ENCODE peak calls at places on chromosome 6, in seven cellular contexts. E, Z, C, W, M, I and A are unnamed samples.

GRCh38 chr6:131073577-131073976 is 10.5 kb upstream of the EPB41L2 start:
- DNase-seq in E (no peak), Z (no peak), C (no peak), W (no peak), M (no peak), I (no peak), A (no peak)

GRCh38 chr6:113967777-113968176 is 3.2 kb downstream of the HDAC2 start:
- DNase-seq in E (no peak), Z (no peak), C (no peak), W (no peak), M (no peak), I (no peak), A (no peak)

GRCh38 chr6:10300071-10300470 is 114.8 kb downstream of the TFAP2A start:
- DNase-seq in E (no peak), Z (no peak), C (no peak), W (no peak), M (no peak), I (no peak), A (no peak)

GRCh38 chr6:15499125-15499524 is 163.7 kb downstream of the DTNBP1 start:
- DNase-seq in E (no peak), Z (no peak), C (no peak), W (peak; percentile 6), M (no peak), I (no peak), A (peak; percentile 16)

GRCh38 chr6:47977314-47977713 is 133.7 kb downstream of the PTCHD4 start:
- DNase-seq in E (no peak), Z (no peak), C (peak; percentile 1), W (no peak), M (no peak), I (no peak), A (no peak)

GRCh38 chr6:138814179-138814834 is 18.4 kb downstream of the ECT2L start:
- DNase-seq in E (no peak), Z (no peak), C (no peak), W (no peak), M (no peak), I (no peak), A (no peak)

GRCh38 chr6:142481466-142481865 is 179.7 kb downstream of the ADGRG6 start:
- DNase-seq in E (no peak), Z (no peak), C (no peak), W (no peak), M (no peak), I (no peak), A (no peak)

GRCh38 chr6:113362542-113363430 is 494.4 kb upstream of the MARCKS start:
- DNase-seq in E (no peak), Z (no peak), C (peak; percentile 15), W (no peak), M (no peak), I (no peak), A (no peak)

GRCh38 chr6:89242574-89243330 is 25.6 kb upstream of the GABRR1 start:
- DNase-seq in E (no peak), Z (no peak), C (peak; percentile 39), W (peak; percentile 12), M (no peak), I (no peak), A (no peak)

GRCh38 chr6:134602123-134602522 is 284.2 kb upstream of the SGK1 start:
- DNase-seq in E (no peak), Z (no peak), C (no peak), W (no peak), M (no peak), I (no peak), A (no peak)

GRCh38 chr6:33425668-33426577 is 6.1 kb downstream of the SYNGAP1 start:
- DNase-seq in E (peak; percentile 94), Z (peak; percentile 83), C (peak; percentile 97), W (peak; percentile 91), M (peak; percentile 75), I (peak; percentile 91), A (peak; percentile 91)
- TF ChIP-seq POLR2A in E (peak; percentile 26), Z (no peak), C (peak; percentile 6), W (peak; percentile 54), M (no peak), I (no peak), A (no peak)

DNA sequence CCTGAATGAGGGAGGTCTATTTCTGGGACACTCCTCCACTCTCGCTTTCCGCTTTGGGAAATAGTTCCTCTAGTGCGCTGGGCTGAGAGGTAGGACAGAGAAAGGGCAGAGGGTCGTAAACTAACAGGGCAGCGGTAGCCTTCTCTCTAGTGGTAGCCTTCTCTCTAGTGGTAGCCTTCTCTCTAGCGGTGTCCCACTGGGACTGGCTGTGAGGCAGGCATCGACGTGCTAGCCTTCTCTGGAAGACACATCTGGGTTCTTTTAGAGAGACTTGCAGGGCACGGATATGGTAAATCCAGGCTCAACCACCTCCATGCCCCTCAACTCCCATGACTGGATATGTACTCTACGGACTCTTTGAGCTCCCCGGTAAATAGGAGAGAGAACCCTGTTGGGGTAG is 74.7 kb upstream of the SLC22A16 start:
- DNase-seq in E (no peak), Z (no peak), C (no peak), W (no peak), M (no peak), I (no peak), A (no peak)
- TF ChIP-seq POLR2A in E (no peak), Z (no peak), C (no peak), W (no peak), M (no peak), I (no peak), A (no peak)

DNA sequence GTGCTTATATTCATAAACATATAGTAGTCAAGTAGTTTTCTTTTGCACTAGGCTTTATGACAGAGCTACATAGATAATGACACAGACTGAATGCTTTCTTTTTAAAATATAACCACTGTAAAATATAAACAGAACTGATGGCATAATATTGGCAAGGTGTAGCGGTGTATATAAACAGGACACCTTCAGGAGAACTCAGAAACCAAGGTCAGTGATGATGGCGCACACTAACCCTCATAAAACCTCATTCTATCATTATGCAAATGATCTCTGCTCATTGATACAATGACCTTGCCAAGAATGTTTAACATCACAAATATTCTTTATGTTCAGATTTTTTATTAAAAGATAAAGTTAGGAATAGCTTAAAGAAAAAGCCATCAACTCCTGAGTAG is 48.5 kb upstream of the DST start:
- DNase-seq in E (no peak), Z (no peak), C (no peak), W (peak; percentile 57), M (no peak), I (no peak), A (no peak)
- TF ChIP-seq POLR2A in E (no peak), Z (peak; percentile 29), C (no peak), W (peak; percentile 72), M (no peak), I (no peak), A (no peak)

DNA sequence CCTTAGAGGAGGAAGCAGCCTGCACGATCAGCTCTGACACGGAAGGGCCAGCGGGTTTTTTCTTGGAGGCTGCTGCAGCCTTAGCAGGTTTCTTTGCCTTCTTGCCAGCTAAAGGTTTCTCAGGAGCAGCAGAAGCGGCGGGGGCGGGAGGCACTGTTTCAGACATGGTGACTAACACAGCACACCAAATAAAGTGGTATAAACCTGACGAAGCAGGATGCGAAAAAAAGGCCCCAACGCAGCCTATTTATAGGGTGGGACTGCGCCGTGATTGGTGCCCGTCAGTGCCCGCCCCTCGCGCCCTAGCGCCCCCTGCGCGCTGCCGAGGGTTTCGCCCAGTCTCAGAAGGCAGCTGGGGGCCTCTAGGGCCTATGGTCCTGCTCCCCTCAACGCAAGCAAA is 55.0 kb downstream of the TRIM38 start:
- DNase-seq in E (peak; percentile 90), Z (peak; percentile 83), C (no peak), W (peak; percentile 42), M (no peak), I (peak; percentile 86), A (peak; percentile 82)
- TF ChIP-seq POLR2A in E (peak; percentile 75), Z (no peak), C (no peak), W (no peak), M (no peak), I (no peak), A (no peak)

GRCh38 chr6:14211596-14211961 is 94.0 kb downstream of the CD83 start:
- DNase-seq in E (peak; percentile 70), Z (no peak), C (peak; percentile 66), W (peak; percentile 53), M (peak; percentile 11), I (peak; percentile 74), A (peak; percentile 82)

GRCh38 chr6:14212020-14212419 is 94.4 kb downstream of the CD83 start:
- DNase-seq in E (no peak), Z (no peak), C (no peak), W (no peak), M (no peak), I (no peak), A (no peak)

GRCh38 chr6:14210077-14210476 is 92.5 kb downstream of the CD83 start:
- DNase-seq in E (no peak), Z (no peak), C (no peak), W (no peak), M (no peak), I (no peak), A (no peak)

GRCh38 chr6:14212632-14213031 is 95.1 kb downstream of the CD83 start:
- DNase-seq in E (no peak), Z (no peak), C (no peak), W (no peak), M (no peak), I (no peak), A (no peak)

DNA sequence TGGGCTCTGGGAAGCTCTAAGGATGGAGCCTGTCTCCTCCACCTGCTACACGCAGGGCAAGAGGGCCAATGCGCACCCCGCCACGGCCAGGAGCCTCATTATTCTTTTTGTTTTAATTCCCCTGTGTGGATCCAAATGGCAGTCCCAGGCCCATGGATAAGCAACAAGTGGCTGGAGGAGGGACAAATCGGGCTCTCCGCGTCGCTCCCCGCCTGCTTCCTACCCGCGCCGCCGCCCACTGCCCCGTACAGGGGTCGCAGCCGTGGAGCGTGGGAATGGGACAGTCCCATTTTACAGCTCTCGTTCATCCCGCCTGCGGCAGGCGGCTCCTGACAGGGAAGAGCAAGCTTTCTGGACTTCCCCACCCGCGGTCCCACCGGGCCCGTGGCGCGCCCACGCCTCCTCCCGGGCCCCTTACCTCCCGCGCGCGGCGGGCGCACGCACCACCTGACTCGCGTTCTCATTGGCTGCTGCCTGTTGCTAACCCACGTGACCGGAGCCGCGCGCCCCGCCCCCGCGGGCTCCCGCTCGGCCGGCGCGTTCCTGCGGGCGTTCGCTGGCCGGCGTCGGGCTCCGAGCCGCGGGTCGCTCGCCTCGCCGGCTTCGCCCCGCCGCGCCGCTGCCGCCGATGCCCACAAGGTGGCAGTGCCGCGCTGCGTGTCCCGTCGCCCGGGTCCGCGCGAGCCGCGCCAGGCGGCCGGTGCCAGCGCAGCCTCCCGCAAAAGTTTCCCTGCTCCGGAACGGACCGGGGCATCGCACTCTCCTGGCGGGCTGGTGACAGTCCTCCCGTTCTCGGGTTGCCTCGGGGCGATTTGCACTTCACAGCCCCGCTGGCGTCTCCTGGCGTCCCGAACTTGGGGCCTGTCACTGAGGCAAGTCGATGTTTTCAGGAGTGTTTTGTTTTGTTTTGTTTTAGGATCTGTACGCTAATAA is 93.4 kb downstream of the CD83 start:
- DNase-seq in E (peak; percentile 96), Z (peak; percentile 87), C (peak; percentile 97), W (peak; percentile 96), M (peak; percentile 96), I (peak; percentile 97), A (peak; percentile 97)
- TF ChIP-seq POLR2A in E (no peak), Z (no peak), C (peak; percentile 72), W (peak; percentile 70), M (peak; percentile 62), I (no peak), A (peak; percentile 69)